ENCODE peak calls at places on chromosome 18, in four cellular contexts. One of them, this sample, is unnamed.
A peak's percentile ranks its signal among the peaks of the same experiment; 100 is the strongest.

GRCh38 chr18:35104391-35105051 is 63.3 kb downstream of the MAPRE2 start:
- DNase-seq in hepatocyte: no peak
- DNase-seq in spleen: no peak
- DNase-seq in heart right ventricle: no peak
- DNase-seq in this sample: no peak

GRCh38 chr18:79523738-79524180 is 128.0 kb downstream of the NFATC1 start:
- DNase-seq in hepatocyte: no peak
- DNase-seq in spleen: peak; percentile 86
- DNase-seq in heart right ventricle: no peak
- DNase-seq in this sample: peak; percentile 56

GRCh38 chr18:72762505-72763122 is 105.2 kb downstream of the NETO1 start:
- DNase-seq in hepatocyte: peak; percentile 75
- DNase-seq in spleen: no peak
- DNase-seq in heart right ventricle: peak; percentile 17
- DNase-seq in this sample: no peak

GRCh38 chr18:9943311-9943710 is 29.5 kb downstream of the VAPA start:
- DNase-seq in hepatocyte: no peak
- DNase-seq in spleen: no peak
- DNase-seq in heart right ventricle: no peak
- DNase-seq in this sample: no peak

GRCh38 chr18:74040459-74041332 is 106.9 kb downstream of the FBXO15 start:
- DNase-seq in hepatocyte: peak; percentile 68
- DNase-seq in spleen: peak; percentile 84
- DNase-seq in heart right ventricle: no peak
- DNase-seq in this sample: peak; percentile 63

GRCh38 chr18:58263055-58263732 is 219.2 kb downstream of the NEDD4L start:
- DNase-seq in hepatocyte: peak; percentile 58
- DNase-seq in spleen: no peak
- DNase-seq in heart right ventricle: no peak
- DNase-seq in this sample: no peak

GRCh38 chr18:5417342-5417741 is 121.8 kb upstream of the ZBTB14 start:
- DNase-seq in hepatocyte: peak; percentile 50
- DNase-seq in spleen: no peak
- DNase-seq in heart right ventricle: peak; percentile 44
- DNase-seq in this sample: no peak

GRCh38 chr18:2529154-2529553 is 42.2 kb downstream of the METTL4 start:
- DNase-seq in hepatocyte: no peak
- DNase-seq in spleen: no peak
- DNase-seq in heart right ventricle: no peak
- DNase-seq in this sample: no peak

GRCh38 chr18:22556271-22556990 is 138.7 kb upstream of the CTAGE1 start:
- DNase-seq in hepatocyte: peak; percentile 46
- DNase-seq in spleen: no peak
- DNase-seq in heart right ventricle: peak; percentile 80
- DNase-seq in this sample: no peak

GRCh38 chr18:39186008-39186407 is 1620.4 kb upstream of the CELF4 start:
- DNase-seq in hepatocyte: no peak
- DNase-seq in spleen: no peak
- DNase-seq in heart right ventricle: no peak
- DNase-seq in this sample: no peak

GRCh38 chr18:35276276-35276675 is 13.8 kb downstream of the ZSCAN30 start:
- DNase-seq in hepatocyte: no peak
- DNase-seq in spleen: no peak
- DNase-seq in heart right ventricle: no peak
- DNase-seq in this sample: no peak

GRCh38 chr18:72869786-72870185 is 2.0 kb upstream of the NETO1 start:
- DNase-seq in hepatocyte: no peak
- DNase-seq in spleen: peak; percentile 81
- DNase-seq in heart right ventricle: no peak
- DNase-seq in this sample: no peak

GRCh38 chr18:31942301-31942998 is 478 bp downstream of the TRAPPC8 start:
- DNase-seq in hepatocyte: peak; percentile 72
- DNase-seq in spleen: peak; percentile 91
- DNase-seq in heart right ventricle: peak; percentile 9
- DNase-seq in this sample: no peak

GRCh38 chr18:66833646-66834045 is 229.8 kb upstream of the CDH19 start:
- DNase-seq in hepatocyte: no peak
- DNase-seq in spleen: no peak
- DNase-seq in heart right ventricle: no peak
- DNase-seq in this sample: no peak

GRCh38 chr18:79941473-79942119 is 9.9 kb downstream of the SLC66A2 start:
- DNase-seq in hepatocyte: no peak
- DNase-seq in spleen: peak; percentile 46
- DNase-seq in heart right ventricle: no peak
- DNase-seq in this sample: no peak

DNA sequence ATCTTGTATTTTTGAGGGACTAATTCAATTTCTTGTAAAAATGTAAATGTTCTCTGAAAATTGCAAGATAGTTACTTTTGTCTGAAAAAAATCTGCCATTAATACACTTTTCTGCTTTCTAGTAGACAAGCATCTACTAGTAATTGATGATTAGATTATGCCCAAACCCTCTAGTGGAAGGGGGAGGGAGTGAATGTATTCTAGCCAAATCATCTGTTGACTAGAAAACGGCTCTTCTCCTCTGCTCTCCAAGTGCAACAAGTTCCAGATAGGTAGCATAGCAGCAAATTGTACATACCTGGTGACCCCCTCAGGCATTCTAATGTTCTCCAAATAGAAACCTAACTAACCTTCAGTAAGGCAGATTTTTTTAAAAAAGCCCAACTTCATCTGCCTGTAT is 58.6 kb downstream of the RELCH start:
- DNase-seq in hepatocyte: no peak
- DNase-seq in spleen: no peak
- DNase-seq in heart right ventricle: no peak
- DNase-seq in this sample: no peak
- TF ChIP-seq CTCF in hepatocyte: no peak
- TF ChIP-seq CTCF in spleen: no peak
- TF ChIP-seq CTCF in heart right ventricle: no peak
- TF ChIP-seq CTCF in this sample: no peak

GRCh38 chr18:48238636-48239035 is 170.5 kb downstream of the ZBTB7C start:
- DNase-seq in hepatocyte: no peak
- DNase-seq in spleen: no peak
- DNase-seq in heart right ventricle: no peak
- DNase-seq in this sample: no peak
- H3K27ac ChIP-seq in hepatocyte: no peak overlapping the region
- H3K27ac ChIP-seq in spleen: no peak overlapping the region
- H3K27ac ChIP-seq in heart right ventricle: no peak overlapping the region
- H3K27ac ChIP-seq in this sample: no peak overlapping the region

DNA sequence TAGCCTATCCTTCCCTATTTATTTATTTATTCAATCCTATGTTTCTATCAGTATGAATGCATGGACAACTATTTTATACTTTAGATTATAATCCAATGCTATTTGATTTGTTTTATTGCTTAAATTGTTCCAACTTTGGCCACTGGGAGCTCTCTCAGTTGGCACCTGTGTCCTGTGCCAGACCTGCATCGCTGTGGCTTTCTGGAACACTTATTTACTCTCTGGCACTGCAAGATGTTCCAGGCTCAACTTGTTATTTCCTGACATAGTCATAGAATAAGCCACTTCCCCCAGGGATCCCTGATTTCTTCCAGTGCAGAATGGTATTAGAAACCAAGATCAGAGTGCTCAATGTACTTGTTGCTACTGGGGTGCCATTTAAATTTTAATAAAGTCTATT is 5.8 kb downstream of the MC2R start:
- DNase-seq in hepatocyte: no peak
- DNase-seq in spleen: no peak
- DNase-seq in heart right ventricle: no peak
- DNase-seq in this sample: no peak
- H3K27me3 ChIP-seq in hepatocyte: no peaks in the 10 kb centered on the region
- H3K27me3 ChIP-seq in spleen: no peaks in the 10 kb centered on the region
- H3K27me3 ChIP-seq in heart right ventricle: no peaks in the 10 kb centered on the region
- H3K27me3 ChIP-seq in this sample: no peaks in the 10 kb centered on the region

DNA sequence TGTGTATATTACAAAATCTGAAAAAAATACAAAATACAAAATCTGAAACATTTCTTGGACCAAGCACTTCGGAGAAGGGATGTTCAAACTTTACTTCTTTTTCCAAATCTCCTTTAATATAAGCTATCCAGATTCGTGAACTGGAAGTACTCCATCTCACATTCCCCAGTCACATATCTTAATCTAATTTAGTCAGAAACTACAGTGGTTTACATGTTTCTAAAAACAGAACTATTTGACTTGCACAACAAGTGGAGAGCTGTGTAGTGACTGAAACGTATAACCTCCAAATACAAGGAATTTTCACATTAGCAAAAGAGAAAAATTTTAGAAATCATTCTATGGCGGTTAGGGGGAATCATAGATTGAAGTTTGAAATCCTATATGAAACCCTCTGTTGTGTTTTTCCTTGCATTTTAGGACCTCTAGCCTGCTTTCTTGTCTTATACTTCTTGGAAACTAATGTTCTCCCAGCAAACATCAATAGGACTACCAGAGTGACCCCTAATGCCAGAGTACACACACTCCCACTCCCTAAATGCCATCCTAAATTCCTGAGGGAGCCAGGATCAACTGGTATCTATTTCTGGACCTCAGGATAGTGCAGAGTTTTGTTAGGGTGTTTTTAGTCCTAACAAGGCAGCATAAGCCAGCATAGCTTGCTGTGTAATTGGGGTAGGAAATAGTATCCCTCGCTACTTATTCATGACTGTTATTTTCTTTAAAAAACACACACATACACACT is 30.2 kb upstream of the ROCK1 start:
- DNase-seq in hepatocyte: no peak
- DNase-seq in spleen: no peak
- DNase-seq in heart right ventricle: no peak
- DNase-seq in this sample: no peak
- TF ChIP-seq CTCF in hepatocyte: no peak
- TF ChIP-seq CTCF in spleen: no peak
- TF ChIP-seq CTCF in heart right ventricle: no peak
- TF ChIP-seq CTCF in this sample: no peak

GRCh38 chr18:61893971-61894750 is 1.4 kb upstream of the RNF152 start:
- DNase-seq in hepatocyte: peak; percentile 91
- DNase-seq in spleen: peak; percentile 87
- DNase-seq in heart right ventricle: peak; percentile 87
- DNase-seq in this sample: peak; percentile 57
- H3K27ac ChIP-seq in hepatocyte: peak overlapping the region; percentile 83
- H3K27ac ChIP-seq in spleen: peak overlapping the region; percentile 52
- H3K27ac ChIP-seq in heart right ventricle: peak overlapping the region; percentile 79
- H3K27ac ChIP-seq in this sample: no peak overlapping the region

GRCh38 chr18:50196261-50196660 is 1.3 kb upstream of the MYO5B start:
- DNase-seq in hepatocyte: no peak
- DNase-seq in spleen: no peak
- DNase-seq in heart right ventricle: no peak
- DNase-seq in this sample: no peak
- H3K27me3 ChIP-seq in hepatocyte: peaks cover 17% of the 10 kb centered on the region
- H3K27me3 ChIP-seq in spleen: no peaks in the 10 kb centered on the region
- H3K27me3 ChIP-seq in heart right ventricle: peaks cover 16% of the 10 kb centered on the region
- H3K27me3 ChIP-seq in this sample: peaks cover 72% of the 10 kb centered on the region

GRCh38 chr18:23684515-23685197 is 4.6 kb upstream of the LAMA3 start:
- DNase-seq in hepatocyte: no peak
- DNase-seq in spleen: no peak
- DNase-seq in heart right ventricle: no peak
- DNase-seq in this sample: no peak

GRCh38 chr18:23689616-23690504 is 607 bp downstream of the LAMA3 start:
- DNase-seq in hepatocyte: peak; percentile 48
- DNase-seq in spleen: peak; percentile 72
- DNase-seq in heart right ventricle: no peak
- DNase-seq in this sample: no peak

GRCh38 chr18:23690505-23691068 is 1.3 kb downstream of the LAMA3 start:
- DNase-seq in hepatocyte: no peak
- DNase-seq in spleen: no peak
- DNase-seq in heart right ventricle: no peak
- DNase-seq in this sample: no peak

GRCh38 chr18:23688528-23688927 is 725 bp upstream of the LAMA3 start:
- DNase-seq in hepatocyte: no peak
- DNase-seq in spleen: no peak
- DNase-seq in heart right ventricle: no peak
- DNase-seq in this sample: no peak

GRCh38 chr18:23689031-23689615 is at the start of gene LAMA3:
- DNase-seq in hepatocyte: peak; percentile 86
- DNase-seq in spleen: peak; percentile 80
- DNase-seq in heart right ventricle: peak; percentile 45
- DNase-seq in this sample: peak; percentile 24
- TF ChIP-seq CTCF in hepatocyte: peak; percentile 34
- TF ChIP-seq CTCF in spleen: no peak
- TF ChIP-seq CTCF in heart right ventricle: peak; percentile 58
- TF ChIP-seq CTCF in this sample: no peak